ENCODE peak calls at places on chromosomes 12 and 14, in eight cellular contexts. N is mammary epithelial cell, R is hippocampal formation, X is mucosa of descending colon, E is NCI-H524, C is ACHN, Q is T-helper 9 cell, H is glutamatergic neuron. M is an unnamed sample.
A peak's percentile ranks its signal among the peaks of the same experiment; 100 is the strongest.

GRCh38 chr14:104004849-104005248 is 62.5 kb upstream of the RD3L start:
- DNase-seq in N (no peak), R (no peak), X (no peak), E (no peak), C (no peak), Q (no peak), H (no peak), M (no peak)

GRCh38 chr14:95739356-95739755 is 25.4 kb upstream of the TCL1A start:
- DNase-seq in N (no peak), R (no peak), X (no peak), E (no peak), C (no peak), Q (no peak), H (no peak), M (no peak)

GRCh38 chr14:69481815-69482568 is 2.5 kb upstream of the PLEKHD1 start:
- DNase-seq in N (no peak), R (no peak), X (peak; percentile 6), E (peak; percentile 92), C (peak; percentile 71), Q (no peak), H (no peak), M (no peak)

GRCh38 chr14:90624228-90624627 is 192.0 kb downstream of the TTC7B start:
- DNase-seq in N (peak; percentile 75), R (no peak), X (no peak), E (no peak), C (peak; percentile 66), Q (no peak), H (no peak), M (peak; percentile 71)

GRCh38 chr14:24296341-24297157 is 3.0 kb downstream of the DHRS1 start:
- DNase-seq in N (peak; percentile 90), R (peak; percentile 69), X (peak; percentile 74), E (peak; percentile 75), C (peak; percentile 75), Q (peak; percentile 52), H (peak; percentile 67), M (peak; percentile 95)

GRCh38 chr14:69701857-69702256 is 65.1 kb upstream of the SRSF5 start:
- DNase-seq in N (no peak), R (no peak), X (no peak), E (no peak), C (no peak), Q (no peak), H (no peak), M (no peak)

GRCh38 chr12:55074771-55075170 is 51.4 kb upstream of the OR9K2 start:
- DNase-seq in N (no peak), R (no peak), X (no peak), E (no peak), C (no peak), Q (no peak), H (no peak), M (no peak)

GRCh38 chr12:54173066-54173726 is 15.6 kb downstream of the SMUG1 start:
- DNase-seq in N (peak; percentile 39), R (no peak), X (peak; percentile 46), E (peak; percentile 75), C (peak; percentile 54), Q (peak; percentile 19), H (peak; percentile 69), M (peak; percentile 44)

M was measured in epithelial cell of esophagus.